ENCODE peak calls at places on chromosomes 16 and 17, in seven cellular contexts. G is neural progenitor cell, J is SK-N-SH, I is OCI-LY7, A is HCT116, R is GM23338, F is hepatocyte. D is an unnamed sample.
A peak's percentile ranks its signal among the peaks of the same experiment; 100 is the strongest.

GRCh38 chr16:64780445-64780844 is 341.4 kb downstream of the CDH11 start:
- DNase-seq in F (no peak), I (no peak), G (no peak), A (no peak), J (no peak), R (no peak), D (no peak)

GRCh38 chr17:73342057-73342522 is 30.3 kb upstream of the CDC42EP4 start:
- DNase-seq in R (peak; percentile 89), A (no peak), G (peak; percentile 93), F (peak; percentile 79), J (peak; percentile 69), I (no peak), D (no peak)

GRCh38 chr16:85168732-85169256 is 56.5 kb upstream of the CIBAR2 start:
- DNase-seq in J (peak; percentile 92), I (no peak), A (no peak), F (peak; percentile 72), R (peak; percentile 76), G (peak; percentile 86), D (no peak)

GRCh38 chr17:6286239-6286638 is 148.7 kb downstream of the AIPL1 start:
- DNase-seq in R (peak; percentile 74), J (no peak), G (no peak), F (no peak), I (no peak), A (peak; percentile 40), D (no peak)

GRCh38 chr17:7294614-7295153 is at the start of gene YBX2:
- DNase-seq in R (peak; percentile 98), J (peak; percentile 97), I (peak; percentile 94), A (peak; percentile 48), G (peak; percentile 95), F (peak; percentile 95), D (peak; percentile 58)

GRCh38 chr16:30054959-30055553 is 10.5 kb upstream of the ALDOA start:
- DNase-seq in J (peak; percentile 56), A (no peak), F (no peak), G (peak; percentile 79), R (peak; percentile 88), I (peak; percentile 63), D (peak; percentile 45)

GRCh38 chr16:57795431-57795878 is 6.8 kb downstream of the KIFC3 start:
- DNase-seq in A (peak; percentile 53), F (peak; percentile 53), G (peak; percentile 78), J (peak; percentile 80), R (peak; percentile 86), I (peak; percentile 46), D (peak; percentile 85)

GRCh38 chr17:82118178-82118814 is 20.3 kb upstream of the FASN start:
- DNase-seq in J (peak; percentile 17), I (no peak), G (no peak), F (no peak), R (no peak), A (no peak), D (no peak)

GRCh38 chr16:72621651-72622050 is 426.3 kb downstream of the ZFHX3 start:
- DNase-seq in G (no peak), F (no peak), R (no peak), I (no peak), J (no peak), A (no peak), D (no peak)

GRCh38 chr17:80877095-80877828 is 114.4 kb upstream of the CHMP6 start:
- DNase-seq in F (no peak), R (no peak), G (no peak), I (no peak), J (no peak), A (no peak), D (no peak)
- TF ChIP-seq EZH2phosphoT487 in F (no peak), R (no peak), G (no peak), I (no peak), J (no peak), A (no peak), D (no peak)

DNA sequence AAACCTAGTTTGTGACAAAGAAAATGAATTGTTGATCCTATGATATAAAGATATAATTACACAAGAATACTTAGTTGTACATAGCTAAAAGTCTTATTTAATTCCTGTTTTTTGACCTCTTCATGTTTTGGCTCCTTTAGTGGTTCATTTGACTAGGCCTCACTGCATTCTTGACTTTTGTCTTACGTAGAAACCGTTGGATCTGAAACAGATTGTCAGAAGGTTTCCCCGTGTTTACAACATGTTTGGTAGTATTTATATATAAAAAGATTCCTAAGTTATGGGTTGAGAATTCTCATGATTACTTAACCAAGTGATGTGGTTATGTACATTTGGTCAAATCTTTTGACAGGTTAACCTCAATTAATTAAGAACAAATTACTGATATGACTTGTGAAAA is 162.8 kb downstream of the BCAS3 start:
- DNase-seq in A (no peak), R (no peak), I (no peak), F (no peak), G (no peak), J (no peak), D (no peak)
- TF ChIP-seq EZH2phosphoT487 in A (no peak), R (no peak), I (no peak), F (no peak), G (no peak), J (no peak), D (no peak)

DNA sequence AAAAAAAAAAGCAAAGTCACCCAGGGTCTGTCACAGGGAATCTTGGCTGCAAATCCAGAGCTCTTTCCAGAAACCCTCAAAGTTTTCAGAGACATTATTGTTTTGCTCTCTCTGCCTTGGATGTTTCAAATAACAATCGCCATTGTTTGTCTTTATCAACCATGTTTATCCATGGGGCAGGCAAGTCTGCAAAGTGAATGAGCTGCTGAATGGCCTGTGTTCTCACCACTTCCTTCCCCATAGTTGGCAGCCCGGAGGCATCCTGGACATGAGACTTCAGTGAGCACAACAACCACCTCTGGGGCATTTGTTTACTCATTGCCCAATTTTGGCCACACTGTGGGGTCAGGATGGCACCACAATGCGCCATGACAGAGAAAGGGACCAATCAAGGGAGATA is 53.1 kb upstream of the USP7 start:
- DNase-seq in G (no peak), I (no peak), J (no peak), R (peak; percentile 11), A (no peak), F (no peak), D (no peak)
- TF ChIP-seq EZH2phosphoT487 in G (no peak), I (no peak), J (no peak), R (no peak), A (no peak), F (no peak), D (no peak)

GRCh38 chr16:68445458-68445857 is 2.9 kb downstream of the SMPD3 start:
- DNase-seq in J (peak; percentile 63), G (peak; percentile 90), F (no peak), I (peak; percentile 79), R (peak; percentile 94), A (peak; percentile 43), D (peak; percentile 78)

GRCh38 chr16:68450741-68451140 is 2.4 kb upstream of the SMPD3 start:
- DNase-seq in J (no peak), A (no peak), I (no peak), R (no peak), G (no peak), F (no peak), D (no peak)

GRCh38 chr16:68446941-68447675 is 1.2 kb downstream of the SMPD3 start:
- DNase-seq in G (peak; percentile 35), F (no peak), A (no peak), I (no peak), R (peak; percentile 50), J (peak; percentile 76), D (no peak)

GRCh38 chr16:68448360-68448970 is at the start of gene SMPD3:
- DNase-seq in F (peak; percentile 99), A (peak; percentile 90), R (peak; percentile 100), I (peak; percentile 100), G (peak; percentile 100), J (peak; percentile 97), D (peak; percentile 100)

DNA sequence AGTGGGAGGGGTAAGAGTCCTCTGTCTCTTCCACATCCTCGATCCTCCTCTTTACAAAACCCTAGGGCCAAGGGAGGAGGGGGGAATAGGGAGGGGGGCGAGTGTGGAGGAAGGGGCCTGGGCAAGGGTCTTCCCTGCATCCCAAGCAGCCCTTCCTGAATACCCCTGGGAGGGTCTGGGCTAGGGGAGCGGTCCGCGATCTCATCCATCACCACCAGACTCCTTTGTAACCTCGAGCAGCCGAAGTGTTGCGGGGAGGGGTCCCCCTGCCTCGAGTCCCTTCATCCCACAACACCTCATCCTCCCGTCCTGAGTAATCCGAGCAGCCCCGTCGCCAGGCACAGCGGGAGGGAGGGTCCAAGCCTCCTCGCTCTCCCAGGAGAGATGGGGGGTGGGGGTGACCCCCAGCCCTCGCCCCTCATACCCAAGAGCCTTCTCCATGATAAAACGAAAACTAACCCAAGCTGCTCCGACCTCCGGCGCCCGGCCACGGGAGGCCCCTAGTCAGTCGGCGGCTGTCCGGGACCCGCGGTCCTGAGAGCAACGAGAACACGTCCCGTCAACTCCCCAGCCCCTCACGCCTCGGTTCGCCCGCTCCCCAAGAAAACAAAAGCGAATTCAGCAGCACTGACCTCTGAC is 468 bp downstream of the SMPD3 start:
- DNase-seq in I (no peak), A (no peak), R (no peak), J (peak; percentile 63), F (no peak), G (peak; percentile 16), D (no peak)
- TF ChIP-seq EZH2phosphoT487 in I (no peak), A (no peak), R (no peak), J (no peak), F (no peak), G (no peak), D (no peak)

DNA sequence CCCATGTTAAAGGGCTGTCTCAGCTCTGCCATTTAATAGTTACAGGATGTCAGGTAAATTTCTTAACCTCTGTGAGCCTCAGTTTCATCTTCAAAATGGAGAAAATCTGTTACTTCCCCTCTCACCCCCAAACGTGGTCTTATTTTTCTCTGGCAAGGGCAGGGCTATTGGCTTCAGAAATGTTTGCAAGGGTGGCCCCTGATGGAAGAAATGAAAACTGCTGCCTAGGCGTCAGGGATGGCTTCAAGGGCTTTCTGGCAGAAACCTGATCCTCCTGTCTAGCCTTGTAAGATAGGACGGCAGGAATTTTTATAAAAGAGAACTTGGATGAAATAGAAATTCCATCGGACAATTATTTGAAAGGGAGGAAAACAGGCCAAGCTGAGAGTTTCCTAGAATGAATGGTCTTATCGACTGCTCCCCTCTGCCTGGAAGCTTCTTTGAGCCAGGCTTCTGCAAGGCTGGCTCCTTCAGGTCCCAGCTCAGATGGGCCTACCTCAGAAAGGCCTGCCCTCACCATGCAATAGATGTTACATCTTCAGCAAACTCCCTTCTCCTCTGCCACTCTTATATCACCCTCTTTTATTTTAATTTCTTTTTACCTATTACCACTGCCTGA is 43.0 kb upstream of the TANGO6 start:
- DNase-seq in J (peak; percentile 71), F (peak; percentile 87), R (peak; percentile 94), A (peak; percentile 62), I (peak; percentile 64), G (peak; percentile 81), D (peak; percentile 51)
- TF ChIP-seq EZH2phosphoT487 in J (no peak), F (no peak), R (no peak), A (no peak), I (no peak), G (no peak), D (no peak)

GRCh38 chr17:48954300-48954755 is 9.7 kb upstream of the SNF8 start:
- DNase-seq in F (peak; percentile 77), A (peak; percentile 69), R (peak; percentile 79), I (peak; percentile 43), J (no peak), G (peak; percentile 75), D (no peak)
- TF ChIP-seq EZH2phosphoT487 in F (no peak), A (no peak), R (no peak), I (no peak), J (no peak), G (no peak), D (no peak)

DNA sequence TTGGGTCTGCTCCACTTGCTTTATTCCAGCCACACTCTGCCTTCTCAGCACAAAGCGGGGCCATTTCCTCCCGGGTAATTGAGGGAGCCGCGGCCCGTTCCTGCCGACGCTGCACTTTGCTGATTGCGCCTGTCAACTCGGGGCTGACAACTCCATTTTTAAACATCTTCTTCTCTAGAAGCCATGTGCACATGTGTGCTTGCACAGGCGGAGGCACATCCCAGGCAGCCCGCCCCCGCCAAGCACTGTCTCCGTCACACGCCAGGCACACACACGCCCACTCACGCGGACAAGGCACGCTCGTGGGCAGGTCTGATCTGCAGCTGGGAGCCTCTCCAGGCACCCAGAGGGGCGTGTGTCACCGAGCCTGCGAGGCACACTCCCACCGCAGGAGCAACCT is 63.2 kb downstream of the ENGASE start:
- DNase-seq in G (no peak), F (no peak), A (no peak), R (no peak), I (no peak), J (peak; percentile 68), D (no peak)
- TF ChIP-seq EZH2phosphoT487 in G (no peak), F (no peak), A (no peak), R (no peak), I (no peak), J (no peak), D (no peak)